ENCODE peak calls at places on chromosomes 2 and 18, in four cellular contexts. G, U, P and J are unnamed samples.

GRCh38 chr2:163345795-163346573 is 389.8 kb downstream of the FIGN start:
- DNase-seq in G (peak; percentile 67), U (no peak), P (peak; percentile 76), J (no peak)

GRCh38 chr2:56077352-56077915 is 106.4 kb upstream of the CCDC85A start:
- DNase-seq in G (peak; percentile 10), U (peak; percentile 48), P (peak; percentile 58), J (no peak)

GRCh38 chr2:31660165-31660564 is 79.4 kb upstream of the SRD5A2 start:
- DNase-seq in G (peak; percentile 27), U (no peak), P (no peak), J (no peak)

GRCh38 chr2:9809448-9810088 is 33.7 kb upstream of the TAF1B start:
- DNase-seq in G (no peak), U (no peak), P (no peak), J (no peak)

GRCh38 chr2:23273786-23274185 is 111.2 kb upstream of the KLHL29 start:
- DNase-seq in G (peak; percentile 41), U (no peak), P (peak; percentile 13), J (no peak)

GRCh38 chr2:100887713-100888112 is 67.8 kb downstream of the NPAS2 start:
- DNase-seq in G (peak; percentile 59), U (no peak), P (no peak), J (no peak)

GRCh38 chr2:219831957-219832356 is 204.5 kb downstream of the SLC4A3 start:
- DNase-seq in G (no peak), U (no peak), P (no peak), J (no peak)

GRCh38 chr2:241951920-241952319 is 82.4 kb downstream of the RTP5 start:
- DNase-seq in G (no peak), U (no peak), P (no peak), J (no peak)

GRCh38 chr2:63849381-63850203 is 7.9 kb downstream of the UGP2 start:
- DNase-seq in G (no peak), U (no peak), P (no peak), J (no peak)

GRCh38 chr18:39951321-39951720 is 2003.7 kb upstream of the PIK3C3 start:
- DNase-seq in G (peak; percentile 48), U (no peak), P (no peak), J (no peak)

GRCh38 chr2:136118819-136119716 is 1.1 kb upstream of the CXCR4 start:
- DNase-seq in G (peak; percentile 17), U (peak; percentile 40), P (no peak), J (no peak)

DNA sequence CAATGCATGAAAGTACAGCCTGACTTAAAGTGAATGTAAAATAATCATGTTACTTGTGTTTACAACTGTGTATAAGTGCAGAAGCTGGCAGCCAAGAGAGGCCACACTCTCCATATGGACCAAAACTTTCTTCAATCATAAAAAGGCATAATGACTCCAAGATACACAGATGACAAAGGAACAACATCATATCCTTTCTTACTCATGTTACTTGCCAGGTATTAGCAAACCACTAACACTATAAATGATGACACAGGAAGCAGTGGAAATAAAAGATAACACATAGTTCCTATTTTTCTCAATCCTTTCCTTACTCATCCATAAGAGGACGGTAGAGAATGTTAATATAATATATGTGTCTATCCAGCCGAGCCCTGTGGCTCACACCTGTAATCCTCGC is 400.0 kb upstream of the CDH2 start:
- DNase-seq in G (no peak), U (no peak), P (no peak), J (no peak)
- TF ChIP-seq CTCF in G (no peak), U (no peak), P (no peak), J (no peak)

GRCh38 chr18:31819925-31820229 is 59.2 kb upstream of the SLC25A52 start:
- DNase-seq in G (no peak), U (no peak), P (no peak), J (no peak)
- TF ChIP-seq CTCF in G (no peak), U (peak; percentile 30), P (no peak), J (no peak)

GRCh38 chr2:237540223-237540775 is 26.1 kb upstream of the PRLH start:
- DNase-seq in G (peak; percentile 9), U (no peak), P (no peak), J (no peak)
- TF ChIP-seq CTCF in G (no peak), U (no peak), P (no peak), J (no peak)

GRCh38 chr18:10352671-10353070 is 101.8 kb upstream of the APCDD1 start:
- DNase-seq in G (no peak), U (no peak), P (no peak), J (no peak)
- TF ChIP-seq CTCF in G (no peak), U (no peak), P (no peak), J (no peak)

GRCh38 chr2:182761903-182762302 is 45.8 kb downstream of the DNAJC10 start:
- DNase-seq in G (peak; percentile 48), U (no peak), P (no peak), J (no peak)
- TF ChIP-seq CTCF in G (no peak), U (no peak), P (no peak), J (no peak)

DNA sequence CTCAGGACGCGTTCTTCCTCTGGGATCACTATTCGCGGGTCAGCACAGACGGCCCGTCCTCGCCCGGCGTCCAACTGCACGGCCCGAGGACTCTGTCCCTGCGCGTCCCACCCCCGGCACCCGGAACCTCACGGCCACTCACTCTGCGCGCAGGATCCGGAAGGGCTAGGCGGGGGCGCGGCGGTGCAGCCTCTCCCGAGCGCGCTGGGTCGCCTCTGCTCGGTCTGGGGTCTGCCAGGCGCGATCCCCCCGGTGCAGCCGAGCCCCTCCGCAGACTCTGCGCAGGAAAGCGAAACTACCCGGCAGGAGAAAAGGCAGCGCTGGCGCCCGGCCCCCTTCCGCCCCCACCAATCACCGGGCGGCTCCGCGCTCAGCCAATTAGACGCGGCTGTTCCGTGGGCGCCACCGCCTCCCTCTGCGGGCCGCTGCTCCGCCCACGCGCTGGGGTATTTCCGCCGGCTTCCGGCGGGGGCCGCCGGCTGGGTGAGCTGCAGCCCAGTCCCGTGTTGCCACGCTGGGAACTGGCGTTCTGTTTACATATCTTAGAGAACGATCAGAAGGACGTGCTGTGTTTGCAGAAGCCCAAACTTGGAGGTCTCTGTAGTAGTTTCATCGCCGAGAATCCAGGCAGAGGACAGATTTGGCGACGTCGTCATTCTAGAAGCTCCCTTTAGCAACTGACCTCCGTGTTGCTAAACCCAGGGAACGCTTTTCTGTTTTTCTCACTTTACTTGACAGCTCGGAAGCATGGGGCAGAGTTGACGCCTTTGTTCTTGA is at the start of gene STAT1:
- DNase-seq in G (peak; percentile 98), U (peak; percentile 97), P (peak; percentile 90), J (peak; percentile 75)
- TF ChIP-seq CTCF in G (no peak), U (no peak), P (no peak), J (no peak)

GRCh38 chr18:46271488-46271887 is 167.3 kb downstream of the HAUS1 start:
- DNase-seq in G (no peak), U (no peak), P (no peak), J (no peak)
- TF ChIP-seq CTCF in G (no peak), U (no peak), P (no peak), J (no peak)